ENCODE peak calls at places on chromosomes 6 and 20, in ten cellular contexts. Q, L, N, S, W, U, T, B, F and H are unnamed samples.

GRCh38 chr6:26330835-26331808 is 33.9 kb upstream of the BTN3A2 start:
- DNase-seq in Q (peak; percentile 39), L (peak; percentile 11), N (peak; percentile 22), S (peak; percentile 65), W (no peak), U (peak; percentile 70), T (no peak), B (no peak), F (peak; percentile 61), H (no peak)

GRCh38 chr6:27605401-27606342 is 132.8 kb upstream of the ZNF184 start:
- DNase-seq in Q (no peak), L (peak; percentile 46), N (peak; percentile 71), S (peak; percentile 86), W (no peak), U (peak; percentile 87), T (peak; percentile 30), B (no peak), F (peak; percentile 90), H (no peak)

GRCh38 chr20:35174458-35175216 is 2.8 kb downstream of the PROCR start:
- DNase-seq in Q (no peak), L (peak; percentile 36), N (peak; percentile 98), S (no peak), W (no peak), U (no peak), T (no peak), B (peak; percentile 28), F (no peak), H (peak; percentile 70)

GRCh38 chr20:37205130-37205529 is 25.8 kb upstream of the MROH8 start:
- DNase-seq in Q (no peak), L (no peak), N (no peak), S (no peak), W (no peak), U (no peak), T (no peak), B (no peak), F (no peak), H (no peak)

GRCh38 chr6:165573671-165574070 is 89.4 kb downstream of the PDE10A start:
- DNase-seq in Q (no peak), L (no peak), N (no peak), S (peak; percentile 71), W (no peak), U (no peak), T (no peak), B (peak; percentile 65), F (no peak), H (peak; percentile 61)

GRCh38 chr6:122207061-122207460 is 192.4 kb upstream of the HSF2 start:
- DNase-seq in Q (no peak), L (no peak), N (no peak), S (no peak), W (no peak), U (no peak), T (no peak), B (no peak), F (no peak), H (no peak)

GRCh38 chr20:53578492-53579222 is 15.0 kb downstream of the ZNF217 start:
- DNase-seq in Q (peak; percentile 83), L (peak; percentile 80), N (peak; percentile 69), S (peak; percentile 81), W (no peak), U (peak; percentile 75), T (no peak), B (peak; percentile 82), F (peak; percentile 82), H (peak; percentile 77)

GRCh38 chr20:58651823-58652605 is 931 bp downstream of the STX16 start:
- DNase-seq in Q (peak; percentile 85), L (peak; percentile 85), N (peak; percentile 89), S (peak; percentile 49), W (no peak), U (peak; percentile 79), T (no peak), B (no peak), F (peak; percentile 53), H (peak; percentile 49)

GRCh38 chr6:27575594-27576361 is 102.9 kb upstream of the ZNF184 start:
- DNase-seq in Q (no peak), L (no peak), N (peak; percentile 53), S (no peak), W (no peak), U (peak; percentile 52), T (no peak), B (no peak), F (peak; percentile 13), H (no peak)

GRCh38 chr6:33621396-33622388 is 570 bp downstream of the ITPR3 start:
- DNase-seq in Q (peak; percentile 42), L (peak; percentile 73), N (peak; percentile 91), S (peak; percentile 63), W (no peak), U (peak; percentile 66), T (no peak), B (peak; percentile 42), F (no peak), H (no peak)

GRCh38 chr6:138667408-138667807 is 106.2 kb upstream of the CCDC28A start:
- DNase-seq in Q (no peak), L (no peak), N (no peak), S (no peak), W (no peak), U (no peak), T (no peak), B (no peak), F (no peak), H (no peak)

GRCh38 chr20:20358801-20359200 is 9.1 kb upstream of the INSM1 start:
- DNase-seq in Q (no peak), L (no peak), N (no peak), S (no peak), W (no peak), U (no peak), T (no peak), B (no peak), F (no peak), H (no peak)

GRCh38 chr6:139029470-139030210 is 1.1 kb downstream of the ABRACL start:
- DNase-seq in Q (peak; percentile 17), L (peak; percentile 80), N (peak; percentile 78), S (peak; percentile 35), W (no peak), U (peak; percentile 19), T (no peak), B (peak; percentile 56), F (peak; percentile 7), H (peak; percentile 62)

GRCh38 chr6:140744648-140745320 is 1370.3 kb upstream of the CITED2 start:
- DNase-seq in Q (no peak), L (peak; percentile 35), N (no peak), S (peak; percentile 18), W (peak; percentile 41), U (peak; percentile 71), T (no peak), B (no peak), F (peak; percentile 48), H (peak; percentile 52)

GRCh38 chr6:131600696-131601095 is 27.3 kb downstream of the MED23 start:
- DNase-seq in Q (no peak), L (no peak), N (no peak), S (no peak), W (no peak), U (no peak), T (no peak), B (no peak), F (no peak), H (no peak)

GRCh38 chr6:41887355-41887754 is 7.8 kb downstream of the USP49 start:
- DNase-seq in Q (no peak), L (peak; percentile 33), N (no peak), S (no peak), W (no peak), U (no peak), T (no peak), B (no peak), F (no peak), H (no peak)

GRCh38 chr20:21796059-21796458 is 90.6 kb downstream of the PAX1 start:
- DNase-seq in Q (no peak), L (no peak), N (peak; percentile 25), S (no peak), W (no peak), U (no peak), T (no peak), B (no peak), F (no peak), H (no peak)

GRCh38 chr6:19836799-19837510 is at the start of gene ID4:
- DNase-seq in Q (no peak), L (peak; percentile 99), N (peak; percentile 98), S (peak; percentile 61), W (no peak), U (peak; percentile 7), T (peak; percentile 97), B (peak; percentile 96), F (peak; percentile 96), H (peak; percentile 86)

GRCh38 chr6:52361347-52361944 is 505 bp upstream of the PAQR8 start:
- DNase-seq in Q (peak; percentile 34), L (peak; percentile 49), N (peak; percentile 30), S (no peak), W (no peak), U (no peak), T (no peak), B (peak; percentile 38), F (peak; percentile 11), H (no peak)

GRCh38 chr6:111154981-111155380 is 67.7 kb downstream of the SLC16A10 start:
- DNase-seq in Q (no peak), L (no peak), N (no peak), S (no peak), W (no peak), U (no peak), T (no peak), B (no peak), F (no peak), H (no peak)

GRCh38 chr6:45310118-45310788 is 17.9 kb upstream of the RUNX2 start:
- DNase-seq in Q (peak; percentile 48), L (no peak), N (no peak), S (no peak), W (no peak), U (no peak), T (no peak), B (no peak), F (no peak), H (no peak)

GRCh38 chr6:30327232-30327746 is 562 bp downstream of the TRIM39 start:
- DNase-seq in Q (no peak), L (no peak), N (no peak), S (no peak), W (peak; percentile 61), U (peak; percentile 93), T (no peak), B (no peak), F (no peak), H (no peak)

GRCh38 chr6:140490086-140490485 is 1115.6 kb upstream of the CITED2 start:
- DNase-seq in Q (no peak), L (peak; percentile 13), N (no peak), S (no peak), W (no peak), U (peak; percentile 5), T (no peak), B (no peak), F (peak; percentile 8), H (no peak)

GRCh38 chr6:145155411-145155810 is 579.9 kb downstream of the EPM2A start:
- DNase-seq in Q (no peak), L (no peak), N (no peak), S (no peak), W (no peak), U (no peak), T (no peak), B (no peak), F (no peak), H (no peak)

GRCh38 chr20:33810885-33811762 is at the start of gene CHMP4B:
- DNase-seq in Q (peak; percentile 99), L (peak; percentile 98), N (peak; percentile 97), S (peak; percentile 100), W (peak; percentile 91), U (peak; percentile 98), T (peak; percentile 98), B (peak; percentile 99), F (peak; percentile 98), H (peak; percentile 99)

GRCh38 chr6:35370124-35370741 is 27.9 kb downstream of the PPARD start:
- DNase-seq in Q (peak; percentile 36), L (peak; percentile 95), N (no peak), S (peak; percentile 61), W (peak; percentile 86), U (peak; percentile 95), T (no peak), B (peak; percentile 49), F (peak; percentile 95), H (peak; percentile 54)

GRCh38 chr20:22821081-22821480 is 214.0 kb upstream of the SSTR4 start:
- DNase-seq in Q (no peak), L (no peak), N (no peak), S (no peak), W (no peak), U (no peak), T (no peak), B (no peak), F (no peak), H (no peak)

GRCh38 chr6:35253249-35253648 is 6.3 kb upstream of the ZNF76 start:
- DNase-seq in Q (no peak), L (no peak), N (no peak), S (no peak), W (no peak), U (no peak), T (no peak), B (no peak), F (no peak), H (no peak)